ENCODE peak calls at places on chromosomes 3 and 15, in ten cellular contexts. I is central memory CD4-positive, alpha-beta T cell; R is fibroblast of lung; Q is fibroblast of the conjunctiva; C is naive thymus-derived CD8-positive, alpha-beta T cell; O is HEK293T; B is NCI-H1105 treated with DMSO at 0.1 percent for 48 hours; Z is anterior cingulate cortex; P is naive thymus-derived CD4-positive, alpha-beta T cell; G is caudate nucleus. M is an unnamed sample.

GRCh38 chr3:38579146-38579545 is 70.3 kb downstream of the SCN5A start:
- DNase-seq in I (no peak), R (no peak), Q (no peak), C (no peak), O (no peak), B (no peak), Z (no peak), P (no peak), G (no peak), M (no peak)

GRCh38 chr3:58188173-58188564 is 22.6 kb downstream of the DNASE1L3 start:
- DNase-seq in I (no peak), R (no peak), Q (no peak), C (no peak), O (no peak), B (no peak), Z (no peak), P (no peak), G (no peak), M (no peak)

GRCh38 chr3:129576514-129577345 is 29.7 kb downstream of the PLXND1 start:
- DNase-seq in I (peak; percentile 89), R (no peak), Q (no peak), C (peak; percentile 87), O (no peak), B (no peak), Z (no peak), P (peak; percentile 49), G (no peak), M (no peak)

GRCh38 chr3:138450704-138451424 is 16.4 kb downstream of the ESYT3 start:
- DNase-seq in I (no peak), R (no peak), Q (no peak), C (no peak), O (no peak), B (no peak), Z (no peak), P (no peak), G (no peak), M (no peak)

GRCh38 chr3:37707428-37708372 is 154.0 kb upstream of the CTDSPL start:
- DNase-seq in I (no peak), R (no peak), Q (no peak), C (no peak), O (no peak), B (no peak), Z (no peak), P (no peak), G (no peak), M (no peak)

GRCh38 chr3:8621872-8622271 is 22.7 kb downstream of the SSUH2 start:
- DNase-seq in I (no peak), R (peak; percentile 94), Q (peak; percentile 47), C (no peak), O (no peak), B (no peak), Z (no peak), P (no peak), G (no peak), M (no peak)

GRCh38 chr3:98733778-98734281 is 29.3 kb upstream of the ST3GAL6 start:
- DNase-seq in I (no peak), R (no peak), Q (no peak), C (no peak), O (no peak), B (peak; percentile 18), Z (no peak), P (no peak), G (no peak), M (no peak)

GRCh38 chr15:71168163-71168832 is 53.0 kb downstream of the THSD4 start:
- DNase-seq in I (no peak), R (no peak), Q (no peak), C (no peak), O (no peak), B (no peak), Z (no peak), P (no peak), G (no peak), M (no peak)

GRCh38 chr3:138456961-138457862 is 22.8 kb downstream of the ESYT3 start:
- DNase-seq in I (no peak), R (no peak), Q (no peak), C (no peak), O (no peak), B (no peak), Z (no peak), P (no peak), G (no peak), M (no peak)

GRCh38 chr3:126540946-126541627 is 17.1 kb downstream of the CHST13 start:
- DNase-seq in I (no peak), R (no peak), Q (no peak), C (no peak), O (no peak), B (no peak), Z (no peak), P (no peak), G (no peak), M (no peak)

GRCh38 chr3:120168611-120169010 is 74.4 kb upstream of the GSK3B start:
- DNase-seq in I (no peak), R (no peak), Q (no peak), C (no peak), O (no peak), B (no peak), Z (no peak), P (no peak), G (no peak), M (no peak)

GRCh38 chr3:170438836-170439235 is 20.2 kb downstream of the CLDN11 start:
- DNase-seq in I (no peak), R (no peak), Q (no peak), C (no peak), O (no peak), B (no peak), Z (no peak), P (no peak), G (no peak), M (no peak)

GRCh38 chr3:177597325-177598109 is 400.2 kb upstream of the TBL1XR1 start:
- DNase-seq in I (peak; percentile 57), R (peak; percentile 85), Q (peak; percentile 76), C (peak; percentile 70), O (no peak), B (peak; percentile 99), Z (no peak), P (peak; percentile 36), G (no peak), M (no peak)

GRCh38 chr3:144482876-144483275 is 511.3 kb downstream of the DIPK2A start:
- DNase-seq in I (no peak), R (no peak), Q (no peak), C (no peak), O (no peak), B (no peak), Z (no peak), P (no peak), G (no peak), M (no peak)

GRCh38 chr3:25900171-25900570 is 110.3 kb downstream of the OXSM start:
- DNase-seq in I (no peak), R (no peak), Q (no peak), C (no peak), O (no peak), B (no peak), Z (no peak), P (no peak), G (no peak), M (no peak)

GRCh38 chr3:149452036-149452435 is 22.5 kb upstream of the TM4SF4 start:
- DNase-seq in I (no peak), R (no peak), Q (no peak), C (no peak), O (no peak), B (no peak), Z (no peak), P (no peak), G (no peak), M (no peak)

GRCh38 chr15:52288051-52288942 is 7.3 kb downstream of the MYO5C start:
- DNase-seq in I (no peak), R (no peak), Q (no peak), C (no peak), O (no peak), B (no peak), Z (no peak), P (no peak), G (no peak), M (no peak)

GRCh38 chr3:127834771-127835170 is 12.5 kb upstream of the MGLL start:
- DNase-seq in I (no peak), R (no peak), Q (no peak), C (no peak), O (no peak), B (no peak), Z (no peak), P (no peak), G (no peak), M (no peak)

GRCh38 chr15:49135893-49136292 is 19.5 kb downstream of the COPS2 start:
- DNase-seq in I (no peak), R (peak; percentile 48), Q (no peak), C (no peak), O (no peak), B (no peak), Z (no peak), P (no peak), G (no peak), M (no peak)

GRCh38 chr15:98203872-98204660 is 243.6 kb downstream of the ARRDC4 start:
- DNase-seq in I (no peak), R (no peak), Q (no peak), C (no peak), O (no peak), B (no peak), Z (no peak), P (no peak), G (no peak), M (no peak)

GRCh38 chr3:127518456-127519081 is 72.0 kb downstream of the TPRA1 start:
- DNase-seq in I (no peak), R (no peak), Q (no peak), C (no peak), O (no peak), B (no peak), Z (no peak), P (no peak), G (no peak), M (no peak)

GRCh38 chr3:12656193-12656592 is 7.7 kb downstream of the RAF1 start:
- DNase-seq in I (no peak), R (no peak), Q (no peak), C (no peak), O (no peak), B (no peak), Z (no peak), P (no peak), G (no peak), M (no peak)

GRCh38 chr3:123328851-123329635 is 119.8 kb downstream of the ADCY5 start:
- DNase-seq in I (peak; percentile 46), R (peak; percentile 51), Q (peak; percentile 27), C (peak; percentile 66), O (peak; percentile 85), B (peak; percentile 68), Z (peak; percentile 5), P (peak; percentile 26), G (peak; percentile 55), M (peak; percentile 24)

GRCh38 chr15:44029940-44030568 is 165.0 kb downstream of the FRMD5 start:
- DNase-seq in I (no peak), R (peak; percentile 47), Q (no peak), C (no peak), O (no peak), B (no peak), Z (no peak), P (no peak), G (no peak), M (no peak)

GRCh38 chr3:132360717-132361116 is 43.5 kb downstream of the ACP3 start:
- DNase-seq in I (no peak), R (no peak), Q (no peak), C (no peak), O (no peak), B (no peak), Z (no peak), P (no peak), G (no peak), M (no peak)

GRCh38 chr15:72732554-72732953 is 46.5 kb downstream of the BBS4 start:
- DNase-seq in I (no peak), R (no peak), Q (no peak), C (no peak), O (no peak), B (no peak), Z (no peak), P (no peak), G (no peak), M (no peak)

GRCh38 chr3:152300029-152300764 is 31.5 kb downstream of the MBNL1 start:
- DNase-seq in I (no peak), R (no peak), Q (no peak), C (no peak), O (no peak), B (no peak), Z (no peak), P (no peak), G (no peak), M (no peak)

GRCh38 chr15:82146990-82147461 is 101.2 kb upstream of the MEX3B start:
- DNase-seq in I (no peak), R (peak; percentile 67), Q (no peak), C (no peak), O (no peak), B (no peak), Z (no peak), P (no peak), G (no peak), M (no peak)